ENCODE peak calls at places on chromosomes 1 and 21, in eight cellular contexts. V is keratinocyte, H is cardiac muscle cell, Z is thoracic aorta, X is aorta, I is PC-3, R is left ventricle myocardium inferior, B is uterus. U is an unnamed sample.

GRCh38 chr1:243596441-243597183 is 253.4 kb downstream of the AKT3 start:
- DNase-seq in V (peak), H (no peak), Z (no peak), X (no peak), I (peak), R (no peak), B (no peak), U (no peak)

GRCh38 chr1:84433253-84434080 is 35.2 kb downstream of the DNASE2B start:
- DNase-seq in V (no peak), H (peak), Z (no peak), X (no peak), I (peak), R (no peak), B (peak), U (peak)

GRCh38 chr21:46667735-46668380 is 32.4 kb downstream of the PRMT2 start:
- DNase-seq in V (no peak), H (peak), Z (no peak), X (no peak), I (peak), R (no peak), B (no peak), U (no peak)

GRCh38 chr21:17758703-17759102 is 60.5 kb downstream of the C21orf91 start:
- DNase-seq in V (no peak), H (no peak), Z (no peak), X (no peak), I (no peak), R (no peak), B (no peak), U (no peak)

GRCh38 chr1:233844697-233845096 is 59.8 kb upstream of the SLC35F3 start:
- DNase-seq in V (no peak), H (peak), Z (no peak), X (no peak), I (no peak), R (no peak), B (no peak), U (no peak)

GRCh38 chr1:36134805-36135339 is 9.8 kb upstream of the COL8A2 start:
- DNase-seq in V (peak), H (peak), Z (peak), X (peak), I (peak), R (peak), B (peak), U (no peak)

GRCh38 chr1:153429266-153430165 is 13.2 kb downstream of the S100A7A start:
- DNase-seq in V (no peak), H (no peak), Z (no peak), X (no peak), I (no peak), R (no peak), B (no peak), U (no peak)

GRCh38 chr1:201298381-201299367 is 15.4 kb downstream of the PKP1 start:
- DNase-seq in V (no peak), H (no peak), Z (no peak), X (no peak), I (peak), R (no peak), B (no peak), U (no peak)

GRCh38 chr1:34267326-34267725 is 90.6 kb downstream of the C1orf94 start:
- DNase-seq in V (no peak), H (no peak), Z (no peak), X (no peak), I (no peak), R (no peak), B (no peak), U (no peak)

GRCh38 chr1:39036678-39037077 is 10.5 kb downstream of the NDUFS5 start:
- DNase-seq in V (no peak), H (no peak), Z (no peak), X (no peak), I (no peak), R (no peak), B (no peak), U (no peak)

GRCh38 chr1:19621274-19621950 is 22.7 kb upstream of the NBL1 start:
- DNase-seq in V (no peak), H (no peak), Z (no peak), X (no peak), I (no peak), R (no peak), B (no peak), U (no peak)

GRCh38 chr1:2229032-2229920 is 1.2 kb downstream of the SKI start:
- DNase-seq in V (no peak), H (peak), Z (no peak), X (peak), I (peak), R (peak), B (peak), U (no peak)

GRCh38 chr1:31626451-31627202 is 9.1 kb downstream of the HCRTR1 start:
- DNase-seq in V (no peak), H (no peak), Z (no peak), X (no peak), I (no peak), R (no peak), B (peak), U (no peak)

GRCh38 chr1:43842099-43842498 is 91.5 kb upstream of the ARTN start:
- DNase-seq in V (no peak), H (no peak), Z (no peak), X (no peak), I (no peak), R (no peak), B (no peak), U (no peak)

GRCh38 chr1:69915347-69915746 is 290.0 kb downstream of the LRRC40 start:
- DNase-seq in V (no peak), H (no peak), Z (no peak), X (no peak), I (no peak), R (no peak), B (no peak), U (no peak)

GRCh38 chr1:151108331-151108730 is 37.8 kb downstream of the GABPB2 start:
- DNase-seq in V (no peak), H (no peak), Z (no peak), X (no peak), I (no peak), R (no peak), B (no peak), U (no peak)

GRCh38 chr1:37741662-37742061 is 23.3 kb downstream of the EPHA10 start:
- DNase-seq in V (no peak), H (no peak), Z (no peak), X (no peak), I (no peak), R (no peak), B (no peak), U (no peak)

GRCh38 chr1:100502052-100502792 is 35.7 kb upstream of the GPR88 start:
- DNase-seq in V (no peak), H (no peak), Z (no peak), X (no peak), I (peak), R (no peak), B (no peak), U (no peak)

GRCh38 chr1:235932090-235932510 is 65.4 kb upstream of the LYST start:
- DNase-seq in V (no peak), H (no peak), Z (no peak), X (no peak), I (no peak), R (no peak), B (peak), U (no peak)

GRCh38 chr1:14980801-14981200 is 172.7 kb upstream of the TMEM51 start:
- DNase-seq in V (no peak), H (no peak), Z (no peak), X (no peak), I (no peak), R (no peak), B (peak), U (no peak)

GRCh38 chr1:6205849-6206845 is at the start of gene RNF207:
- DNase-seq in V (no peak), H (peak), Z (no peak), X (peak), I (peak), R (peak), B (peak), U (peak)

GRCh38 chr1:183310753-183311465 is 107.3 kb downstream of the NMNAT2 start:
- DNase-seq in V (no peak), H (no peak), Z (peak), X (peak), I (no peak), R (no peak), B (no peak), U (no peak)

GRCh38 chr1:229980009-229980408 is 87.0 kb upstream of the GALNT2 start:
- DNase-seq in V (peak), H (no peak), Z (no peak), X (no peak), I (peak), R (no peak), B (no peak), U (no peak)

GRCh38 chr1:17191990-17192242 is 13.0 kb upstream of the PADI1 start:
- DNase-seq in V (no peak), H (no peak), Z (no peak), X (no peak), I (no peak), R (no peak), B (no peak), U (no peak)

GRCh38 chr1:67052741-67053534 is 1.0 kb downstream of the SLC35D1 start:
- DNase-seq in V (peak), H (peak), Z (peak), X (peak), I (peak), R (peak), B (peak), U (peak)

GRCh38 chr1:162690672-162691434 is 58.6 kb downstream of the DDR2 start:
- DNase-seq in V (peak), H (peak), Z (peak), X (peak), I (peak), R (peak), B (peak), U (no peak)

GRCh38 chr1:16156848-16157495 is 1.1 kb upstream of the EPHA2 start:
- DNase-seq in V (no peak), H (no peak), Z (no peak), X (no peak), I (peak), R (no peak), B (no peak), U (no peak)

GRCh38 chr1:29551123-29551522 is 314.8 kb downstream of the PTPRU start:
- DNase-seq in V (no peak), H (no peak), Z (no peak), X (no peak), I (no peak), R (no peak), B (no peak), U (no peak)

GRCh38 chr1:210584439-210585113 is 255.9 kb downstream of the HHAT start:
- DNase-seq in V (peak), H (peak), Z (peak), X (peak), I (peak), R (peak), B (peak), U (peak)

GRCh38 chr1:244957525-244957924 is 93.2 kb upstream of the HNRNPU start:
- DNase-seq in V (no peak), H (no peak), Z (no peak), X (no peak), I (no peak), R (no peak), B (no peak), U (no peak)

GRCh38 chr1:28280501-28280900 is 21.2 kb downstream of the SESN2 start:
- DNase-seq in V (no peak), H (no peak), Z (no peak), X (no peak), I (no peak), R (no peak), B (peak), U (no peak)

GRCh38 chr1:53080769-53081168 is 18.8 kb downstream of the PODN start:
- DNase-seq in V (no peak), H (no peak), Z (no peak), X (no peak), I (no peak), R (no peak), B (no peak), U (no peak)

GRCh38 chr21:45014747-45015468 is 59.5 kb upstream of the ADARB1 start:
- DNase-seq in V (no peak), H (no peak), Z (no peak), X (no peak), I (no peak), R (no peak), B (peak), U (no peak)

GRCh38 chr1:227778401-227778947 is 37.0 kb upstream of the PRSS38 start:
- DNase-seq in V (no peak), H (no peak), Z (no peak), X (no peak), I (no peak), R (no peak), B (peak), U (no peak)

GRCh38 chr1:175221548-175222175 is 29.1 kb upstream of the KIAA0040 start:
- DNase-seq in V (peak), H (peak), Z (no peak), X (peak), I (peak), R (peak), B (peak), U (no peak)

GRCh38 chr1:105072850-105073249 is 1323.2 kb downstream of the AMY1C start:
- DNase-seq in V (no peak), H (no peak), Z (no peak), X (no peak), I (peak), R (no peak), B (no peak), U (no peak)

GRCh38 chr1:202584707-202585590 is 125.3 kb downstream of the SYT2 start:
- DNase-seq in V (no peak), H (no peak), Z (no peak), X (no peak), I (no peak), R (no peak), B (no peak), U (no peak)

GRCh38 chr1:99139876-99140275 is 124.4 kb upstream of the PLPPR4 start:
- DNase-seq in V (no peak), H (no peak), Z (no peak), X (no peak), I (no peak), R (no peak), B (no peak), U (no peak)

GRCh38 chr1:12478612-12478985 is 139.4 kb downstream of the DHRS3 start:
- DNase-seq in V (no peak), H (no peak), Z (no peak), X (no peak), I (no peak), R (no peak), B (peak), U (peak)

GRCh38 chr1:12477936-12478611 is 139.9 kb downstream of the DHRS3 start:
- DNase-seq in V (peak), H (peak), Z (no peak), X (peak), I (peak), R (peak), B (peak), U (no peak)

GRCh38 chr1:12480031-12480430 is 138.0 kb downstream of the DHRS3 start:
- DNase-seq in V (no peak), H (no peak), Z (no peak), X (no peak), I (no peak), R (no peak), B (no peak), U (no peak)

GRCh38 chr1:12480748-12481362 is 137.2 kb downstream of the DHRS3 start:
- DNase-seq in V (peak), H (no peak), Z (no peak), X (peak), I (peak), R (no peak), B (no peak), U (no peak)

DNA sequence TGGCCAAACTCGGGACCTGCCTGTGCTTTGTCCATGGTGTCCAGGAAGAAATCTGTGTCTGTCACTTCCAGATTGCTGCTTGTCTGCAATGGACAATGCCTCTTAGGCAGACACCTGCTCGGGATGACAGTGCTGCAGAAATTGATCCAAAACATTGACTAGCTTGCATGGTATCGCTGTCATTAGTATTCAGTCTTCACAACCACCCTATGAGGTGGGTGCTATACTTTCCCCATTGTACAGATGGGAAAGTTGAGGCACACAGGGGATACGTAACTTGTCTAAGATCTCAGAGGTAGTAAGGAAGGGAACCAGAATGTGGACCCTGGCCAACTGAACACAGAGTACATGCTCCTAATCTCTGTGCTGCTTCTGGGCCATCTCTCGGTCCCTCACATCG is 138.7 kb downstream of the DHRS3 start:
- DNase-seq in V (no peak), H (no peak), Z (no peak), X (no peak), I (no peak), R (no peak), B (no peak), U (no peak)
- H3K4me3 ChIP-seq in V (no peak), H (no peak), Z (no peak), X (no peak), I (no peak), R (no peak), B (no peak), U (peak)

DNA sequence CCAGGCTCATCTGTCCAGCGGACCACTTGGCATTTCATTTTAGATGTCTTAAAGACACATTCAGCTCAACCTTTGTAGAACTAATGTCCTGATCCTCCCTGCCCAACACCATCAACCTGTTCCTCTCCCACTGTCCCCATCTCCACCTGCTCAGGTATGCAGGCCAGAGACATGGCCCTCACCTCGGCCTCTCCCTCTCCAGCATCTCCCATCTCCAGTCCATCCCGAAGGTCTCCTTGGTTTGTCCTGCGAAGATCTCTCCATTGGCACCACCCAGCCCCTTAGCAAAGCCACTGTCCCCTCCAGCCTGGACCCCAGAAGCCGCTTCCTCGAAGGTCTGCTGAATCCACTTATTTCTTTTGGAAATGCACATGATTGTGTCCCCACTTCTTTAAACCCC is 20.9 kb upstream of the KCNC4 start:
- DNase-seq in V (no peak), H (no peak), Z (no peak), X (no peak), I (no peak), R (no peak), B (no peak), U (no peak)
- H3K4me3 ChIP-seq in V (no peak), H (no peak), Z (no peak), X (no peak), I (no peak), R (no peak), B (no peak), U (no peak)

GRCh38 chr21:36028127-36029069 is 31.9 kb downstream of the SETD4 start:
- DNase-seq in V (peak), H (peak), Z (peak), X (peak), I (peak), R (peak), B (peak), U (peak)
- H3K4me3 ChIP-seq in V (no peak), H (no peak), Z (no peak), X (no peak), I (no peak), R (no peak), B (no peak), U (no peak)

DNA sequence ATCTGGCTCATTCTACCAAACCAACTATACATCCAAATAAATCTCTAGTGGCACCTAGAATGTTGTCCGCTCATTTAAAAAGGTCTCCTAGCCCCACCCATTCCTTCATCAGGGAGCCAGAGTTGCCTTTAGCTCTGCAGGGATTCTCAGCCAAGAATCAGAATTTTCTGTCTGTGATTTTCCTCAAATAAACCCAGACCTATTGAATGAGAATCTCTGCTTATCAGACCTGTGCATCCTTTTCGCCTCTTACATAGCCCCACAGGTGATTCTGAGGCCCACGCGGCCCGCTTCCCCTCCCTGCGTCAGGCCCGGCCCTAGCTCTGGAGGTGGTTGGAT is 410 bp upstream of the TDRD5 start:
- DNase-seq in V (no peak), H (no peak), Z (no peak), X (no peak), I (no peak), R (no peak), B (no peak), U (no peak)
- H3K4me3 ChIP-seq in V (peak), H (no peak), Z (peak), X (no peak), I (no peak), R (peak), B (no peak), U (no peak)